ENCODE peak calls at places on chromosomes 16 and 17, in nine cellular contexts. One of them, this sample, is unnamed.
A peak's percentile ranks its signal among the peaks of the same experiment; 100 is the strongest.

GRCh38 chr17:49218941-49219913 is 8.7 kb downstream of the ABI3 start:
- DNase-seq in B cell: peak; percentile 86
- DNase-seq in non-pigmented ciliary epithelial cell: no peak
- DNase-seq in dorsolateral prefrontal cortex: no peak
- DNase-seq in NCI-H446 treated with DMSO at 0.1 percent for 48 hours: no peak
- DNase-seq in activated T-helper 1 cell treated with anti-CD3 and anti-CD28 coated beads, Interleukin-12 subunit alpha, Interleukin-12 subunit beta, Interleukin-2, Interleukin-4 antibody, amounts not matched to agents 30 ng/mL and 10 ng/mL and 1 ng/mL, durations not matched to agents 14 hours and 24 hours and 36 hours: peak; percentile 42
- DNase-seq in activated CD4-positive, alpha-beta T cell treated with anti-CD3 and anti-CD28 coated beads, Interleukin-2, amount 50 U/mL, for 4 hours: no peak
- DNase-seq in psoas muscle: peak; percentile 22
- DNase-seq in AG10803: no peak
- DNase-seq in this sample: no peak

GRCh38 chr16:11370084-11370931 is 25.0 kb downstream of the RMI2 start:
- DNase-seq in activated CD4-positive, alpha-beta T cell treated with anti-CD3 and anti-CD28 coated beads, Interleukin-2, amount 50 U/mL, for 4 hours: no peak
- DNase-seq in NCI-H446 treated with DMSO at 0.1 percent for 48 hours: no peak
- DNase-seq in AG10803: peak; percentile 11
- DNase-seq in dorsolateral prefrontal cortex: no peak
- DNase-seq in B cell: peak; percentile 89
- DNase-seq in activated T-helper 1 cell treated with anti-CD3 and anti-CD28 coated beads, Interleukin-12 subunit alpha, Interleukin-12 subunit beta, Interleukin-2, Interleukin-4 antibody, amounts not matched to agents 30 ng/mL and 10 ng/mL and 1 ng/mL, durations not matched to agents 14 hours and 24 hours and 36 hours: no peak
- DNase-seq in non-pigmented ciliary epithelial cell: no peak
- DNase-seq in psoas muscle: no peak
- DNase-seq in this sample: no peak

GRCh38 chr16:48687421-48688038 is 77.5 kb upstream of the N4BP1 start:
- DNase-seq in B cell: peak; percentile 20
- DNase-seq in NCI-H446 treated with DMSO at 0.1 percent for 48 hours: peak; percentile 4
- DNase-seq in psoas muscle: peak; percentile 27
- DNase-seq in dorsolateral prefrontal cortex: peak; percentile 6
- DNase-seq in activated CD4-positive, alpha-beta T cell treated with anti-CD3 and anti-CD28 coated beads, Interleukin-2, amount 50 U/mL, for 4 hours: no peak
- DNase-seq in activated T-helper 1 cell treated with anti-CD3 and anti-CD28 coated beads, Interleukin-12 subunit alpha, Interleukin-12 subunit beta, Interleukin-2, Interleukin-4 antibody, amounts not matched to agents 30 ng/mL and 10 ng/mL and 1 ng/mL, durations not matched to agents 14 hours and 24 hours and 36 hours: peak; percentile 16
- DNase-seq in non-pigmented ciliary epithelial cell: peak; percentile 31
- DNase-seq in AG10803: peak; percentile 63
- DNase-seq in this sample: peak; percentile 32

GRCh38 chr16:5850632-5851175 is 753.1 kb upstream of the EEF2KMT start:
- DNase-seq in non-pigmented ciliary epithelial cell: no peak
- DNase-seq in AG10803: no peak
- DNase-seq in psoas muscle: no peak
- DNase-seq in dorsolateral prefrontal cortex: no peak
- DNase-seq in activated CD4-positive, alpha-beta T cell treated with anti-CD3 and anti-CD28 coated beads, Interleukin-2, amount 50 U/mL, for 4 hours: no peak
- DNase-seq in NCI-H446 treated with DMSO at 0.1 percent for 48 hours: no peak
- DNase-seq in activated T-helper 1 cell treated with anti-CD3 and anti-CD28 coated beads, Interleukin-12 subunit alpha, Interleukin-12 subunit beta, Interleukin-2, Interleukin-4 antibody, amounts not matched to agents 30 ng/mL and 10 ng/mL and 1 ng/mL, durations not matched to agents 14 hours and 24 hours and 36 hours: no peak
- DNase-seq in B cell: no peak
- DNase-seq in this sample: no peak

GRCh38 chr17:40602445-40603443 is 37.5 kb upstream of the CCR7 start:
- DNase-seq in NCI-H446 treated with DMSO at 0.1 percent for 48 hours: no peak
- DNase-seq in AG10803: no peak
- DNase-seq in activated CD4-positive, alpha-beta T cell treated with anti-CD3 and anti-CD28 coated beads, Interleukin-2, amount 50 U/mL, for 4 hours: peak; percentile 56
- DNase-seq in psoas muscle: no peak
- DNase-seq in B cell: no peak
- DNase-seq in dorsolateral prefrontal cortex: no peak
- DNase-seq in activated T-helper 1 cell treated with anti-CD3 and anti-CD28 coated beads, Interleukin-12 subunit alpha, Interleukin-12 subunit beta, Interleukin-2, Interleukin-4 antibody, amounts not matched to agents 30 ng/mL and 10 ng/mL and 1 ng/mL, durations not matched to agents 14 hours and 24 hours and 36 hours: peak; percentile 61
- DNase-seq in non-pigmented ciliary epithelial cell: no peak
- DNase-seq in this sample: peak; percentile 67

GRCh38 chr17:14693382-14693781 is 392.5 kb downstream of the HS3ST3B1 start:
- DNase-seq in activated T-helper 1 cell treated with anti-CD3 and anti-CD28 coated beads, Interleukin-12 subunit alpha, Interleukin-12 subunit beta, Interleukin-2, Interleukin-4 antibody, amounts not matched to agents 30 ng/mL and 10 ng/mL and 1 ng/mL, durations not matched to agents 14 hours and 24 hours and 36 hours: no peak
- DNase-seq in AG10803: no peak
- DNase-seq in dorsolateral prefrontal cortex: no peak
- DNase-seq in activated CD4-positive, alpha-beta T cell treated with anti-CD3 and anti-CD28 coated beads, Interleukin-2, amount 50 U/mL, for 4 hours: no peak
- DNase-seq in NCI-H446 treated with DMSO at 0.1 percent for 48 hours: no peak
- DNase-seq in psoas muscle: no peak
- DNase-seq in non-pigmented ciliary epithelial cell: no peak
- DNase-seq in B cell: no peak
- DNase-seq in this sample: no peak

GRCh38 chr17:30236807-30237206 is 1.3 kb upstream of the SLC6A4 start:
- DNase-seq in psoas muscle: peak; percentile 53
- DNase-seq in B cell: peak; percentile 18
- DNase-seq in dorsolateral prefrontal cortex: peak; percentile 14
- DNase-seq in activated T-helper 1 cell treated with anti-CD3 and anti-CD28 coated beads, Interleukin-12 subunit alpha, Interleukin-12 subunit beta, Interleukin-2, Interleukin-4 antibody, amounts not matched to agents 30 ng/mL and 10 ng/mL and 1 ng/mL, durations not matched to agents 14 hours and 24 hours and 36 hours: no peak
- DNase-seq in activated CD4-positive, alpha-beta T cell treated with anti-CD3 and anti-CD28 coated beads, Interleukin-2, amount 50 U/mL, for 4 hours: no peak
- DNase-seq in NCI-H446 treated with DMSO at 0.1 percent for 48 hours: no peak
- DNase-seq in non-pigmented ciliary epithelial cell: no peak
- DNase-seq in AG10803: peak; percentile 25
- DNase-seq in this sample: no peak

GRCh38 chr17:45222994-45223540 is 1.4 kb downstream of the FMNL1 start:
- DNase-seq in activated T-helper 1 cell treated with anti-CD3 and anti-CD28 coated beads, Interleukin-12 subunit alpha, Interleukin-12 subunit beta, Interleukin-2, Interleukin-4 antibody, amounts not matched to agents 30 ng/mL and 10 ng/mL and 1 ng/mL, durations not matched to agents 14 hours and 24 hours and 36 hours: no peak
- DNase-seq in psoas muscle: no peak
- DNase-seq in non-pigmented ciliary epithelial cell: no peak
- DNase-seq in dorsolateral prefrontal cortex: no peak
- DNase-seq in AG10803: no peak
- DNase-seq in B cell: no peak
- DNase-seq in NCI-H446 treated with DMSO at 0.1 percent for 48 hours: no peak
- DNase-seq in activated CD4-positive, alpha-beta T cell treated with anti-CD3 and anti-CD28 coated beads, Interleukin-2, amount 50 U/mL, for 4 hours: no peak
- DNase-seq in this sample: no peak

GRCh38 chr17:82301916-82302497 is 15.4 kb downstream of the CD7 start:
- DNase-seq in activated T-helper 1 cell treated with anti-CD3 and anti-CD28 coated beads, Interleukin-12 subunit alpha, Interleukin-12 subunit beta, Interleukin-2, Interleukin-4 antibody, amounts not matched to agents 30 ng/mL and 10 ng/mL and 1 ng/mL, durations not matched to agents 14 hours and 24 hours and 36 hours: peak; percentile 64
- DNase-seq in psoas muscle: no peak
- DNase-seq in B cell: peak; percentile 60
- DNase-seq in activated CD4-positive, alpha-beta T cell treated with anti-CD3 and anti-CD28 coated beads, Interleukin-2, amount 50 U/mL, for 4 hours: peak; percentile 50
- DNase-seq in non-pigmented ciliary epithelial cell: no peak
- DNase-seq in AG10803: no peak
- DNase-seq in dorsolateral prefrontal cortex: no peak
- DNase-seq in NCI-H446 treated with DMSO at 0.1 percent for 48 hours: no peak
- DNase-seq in this sample: peak; percentile 62

GRCh38 chr17:15931394-15931793 is 13.5 kb upstream of the ADORA2B start:
- DNase-seq in NCI-H446 treated with DMSO at 0.1 percent for 48 hours: no peak
- DNase-seq in AG10803: no peak
- DNase-seq in non-pigmented ciliary epithelial cell: no peak
- DNase-seq in dorsolateral prefrontal cortex: no peak
- DNase-seq in activated T-helper 1 cell treated with anti-CD3 and anti-CD28 coated beads, Interleukin-12 subunit alpha, Interleukin-12 subunit beta, Interleukin-2, Interleukin-4 antibody, amounts not matched to agents 30 ng/mL and 10 ng/mL and 1 ng/mL, durations not matched to agents 14 hours and 24 hours and 36 hours: no peak
- DNase-seq in psoas muscle: no peak
- DNase-seq in B cell: no peak
- DNase-seq in activated CD4-positive, alpha-beta T cell treated with anti-CD3 and anti-CD28 coated beads, Interleukin-2, amount 50 U/mL, for 4 hours: no peak
- DNase-seq in this sample: no peak

GRCh38 chr16:1314399-1315068 is 5.1 kb downstream of the UBE2I start:
- DNase-seq in psoas muscle: no peak
- DNase-seq in non-pigmented ciliary epithelial cell: no peak
- DNase-seq in dorsolateral prefrontal cortex: no peak
- DNase-seq in NCI-H446 treated with DMSO at 0.1 percent for 48 hours: no peak
- DNase-seq in activated T-helper 1 cell treated with anti-CD3 and anti-CD28 coated beads, Interleukin-12 subunit alpha, Interleukin-12 subunit beta, Interleukin-2, Interleukin-4 antibody, amounts not matched to agents 30 ng/mL and 10 ng/mL and 1 ng/mL, durations not matched to agents 14 hours and 24 hours and 36 hours: no peak
- DNase-seq in activated CD4-positive, alpha-beta T cell treated with anti-CD3 and anti-CD28 coated beads, Interleukin-2, amount 50 U/mL, for 4 hours: no peak
- DNase-seq in B cell: no peak
- DNase-seq in AG10803: no peak
- DNase-seq in this sample: no peak

GRCh38 chr17:51128089-51128488 is 7.4 kb upstream of the SPAG9 start:
- DNase-seq in NCI-H446 treated with DMSO at 0.1 percent for 48 hours: no peak
- DNase-seq in B cell: no peak
- DNase-seq in activated T-helper 1 cell treated with anti-CD3 and anti-CD28 coated beads, Interleukin-12 subunit alpha, Interleukin-12 subunit beta, Interleukin-2, Interleukin-4 antibody, amounts not matched to agents 30 ng/mL and 10 ng/mL and 1 ng/mL, durations not matched to agents 14 hours and 24 hours and 36 hours: no peak
- DNase-seq in dorsolateral prefrontal cortex: no peak
- DNase-seq in psoas muscle: no peak
- DNase-seq in AG10803: no peak
- DNase-seq in activated CD4-positive, alpha-beta T cell treated with anti-CD3 and anti-CD28 coated beads, Interleukin-2, amount 50 U/mL, for 4 hours: no peak
- DNase-seq in non-pigmented ciliary epithelial cell: no peak
- DNase-seq in this sample: no peak

GRCh38 chr17:39595928-39596327 is 11.8 kb downstream of the NEUROD2 start:
- DNase-seq in activated T-helper 1 cell treated with anti-CD3 and anti-CD28 coated beads, Interleukin-12 subunit alpha, Interleukin-12 subunit beta, Interleukin-2, Interleukin-4 antibody, amounts not matched to agents 30 ng/mL and 10 ng/mL and 1 ng/mL, durations not matched to agents 14 hours and 24 hours and 36 hours: no peak
- DNase-seq in B cell: no peak
- DNase-seq in NCI-H446 treated with DMSO at 0.1 percent for 48 hours: no peak
- DNase-seq in non-pigmented ciliary epithelial cell: no peak
- DNase-seq in AG10803: no peak
- DNase-seq in activated CD4-positive, alpha-beta T cell treated with anti-CD3 and anti-CD28 coated beads, Interleukin-2, amount 50 U/mL, for 4 hours: no peak
- DNase-seq in psoas muscle: no peak
- DNase-seq in dorsolateral prefrontal cortex: no peak
- DNase-seq in this sample: no peak

GRCh38 chr17:7355053-7355452 is at the start of gene TMEM95:
- DNase-seq in AG10803: peak; percentile 53
- DNase-seq in psoas muscle: no peak
- DNase-seq in non-pigmented ciliary epithelial cell: no peak
- DNase-seq in B cell: no peak
- DNase-seq in activated CD4-positive, alpha-beta T cell treated with anti-CD3 and anti-CD28 coated beads, Interleukin-2, amount 50 U/mL, for 4 hours: no peak
- DNase-seq in NCI-H446 treated with DMSO at 0.1 percent for 48 hours: no peak
- DNase-seq in dorsolateral prefrontal cortex: peak; percentile 74
- DNase-seq in activated T-helper 1 cell treated with anti-CD3 and anti-CD28 coated beads, Interleukin-12 subunit alpha, Interleukin-12 subunit beta, Interleukin-2, Interleukin-4 antibody, amounts not matched to agents 30 ng/mL and 10 ng/mL and 1 ng/mL, durations not matched to agents 14 hours and 24 hours and 36 hours: no peak
- DNase-seq in this sample: no peak

GRCh38 chr16:30446203-30446595 is 525 bp upstream of the SEPHS2 start:
- DNase-seq in non-pigmented ciliary epithelial cell: no peak
- DNase-seq in activated CD4-positive, alpha-beta T cell treated with anti-CD3 and anti-CD28 coated beads, Interleukin-2, amount 50 U/mL, for 4 hours: no peak
- DNase-seq in activated T-helper 1 cell treated with anti-CD3 and anti-CD28 coated beads, Interleukin-12 subunit alpha, Interleukin-12 subunit beta, Interleukin-2, Interleukin-4 antibody, amounts not matched to agents 30 ng/mL and 10 ng/mL and 1 ng/mL, durations not matched to agents 14 hours and 24 hours and 36 hours: no peak
- DNase-seq in psoas muscle: no peak
- DNase-seq in NCI-H446 treated with DMSO at 0.1 percent for 48 hours: no peak
- DNase-seq in AG10803: no peak
- DNase-seq in dorsolateral prefrontal cortex: no peak
- DNase-seq in B cell: no peak
- DNase-seq in this sample: no peak

GRCh38 chr17:58233547-58233946 is 4.8 kb upstream of the LPO start:
- DNase-seq in B cell: peak; percentile 65
- DNase-seq in NCI-H446 treated with DMSO at 0.1 percent for 48 hours: no peak
- DNase-seq in activated T-helper 1 cell treated with anti-CD3 and anti-CD28 coated beads, Interleukin-12 subunit alpha, Interleukin-12 subunit beta, Interleukin-2, Interleukin-4 antibody, amounts not matched to agents 30 ng/mL and 10 ng/mL and 1 ng/mL, durations not matched to agents 14 hours and 24 hours and 36 hours: no peak
- DNase-seq in activated CD4-positive, alpha-beta T cell treated with anti-CD3 and anti-CD28 coated beads, Interleukin-2, amount 50 U/mL, for 4 hours: no peak
- DNase-seq in non-pigmented ciliary epithelial cell: no peak
- DNase-seq in psoas muscle: no peak
- DNase-seq in AG10803: no peak
- DNase-seq in dorsolateral prefrontal cortex: no peak
- DNase-seq in this sample: no peak

GRCh38 chr17:58200024-58200633 is 7.6 kb downstream of the EPX start:
- DNase-seq in B cell: peak; percentile 68
- DNase-seq in activated T-helper 1 cell treated with anti-CD3 and anti-CD28 coated beads, Interleukin-12 subunit alpha, Interleukin-12 subunit beta, Interleukin-2, Interleukin-4 antibody, amounts not matched to agents 30 ng/mL and 10 ng/mL and 1 ng/mL, durations not matched to agents 14 hours and 24 hours and 36 hours: peak; percentile 38
- DNase-seq in activated CD4-positive, alpha-beta T cell treated with anti-CD3 and anti-CD28 coated beads, Interleukin-2, amount 50 U/mL, for 4 hours: peak; percentile 38
- DNase-seq in psoas muscle: no peak
- DNase-seq in NCI-H446 treated with DMSO at 0.1 percent for 48 hours: no peak
- DNase-seq in AG10803: peak; percentile 39
- DNase-seq in non-pigmented ciliary epithelial cell: no peak
- DNase-seq in dorsolateral prefrontal cortex: no peak
- DNase-seq in this sample: peak; percentile 47

GRCh38 chr17:64200080-64201042 is 62.7 kb downstream of the TEX2 start:
- DNase-seq in non-pigmented ciliary epithelial cell: no peak
- DNase-seq in activated T-helper 1 cell treated with anti-CD3 and anti-CD28 coated beads, Interleukin-12 subunit alpha, Interleukin-12 subunit beta, Interleukin-2, Interleukin-4 antibody, amounts not matched to agents 30 ng/mL and 10 ng/mL and 1 ng/mL, durations not matched to agents 14 hours and 24 hours and 36 hours: no peak
- DNase-seq in AG10803: peak; percentile 76
- DNase-seq in B cell: no peak
- DNase-seq in activated CD4-positive, alpha-beta T cell treated with anti-CD3 and anti-CD28 coated beads, Interleukin-2, amount 50 U/mL, for 4 hours: no peak
- DNase-seq in NCI-H446 treated with DMSO at 0.1 percent for 48 hours: no peak
- DNase-seq in psoas muscle: no peak
- DNase-seq in dorsolateral prefrontal cortex: no peak
- DNase-seq in this sample: no peak

GRCh38 chr17:40936437-40936971 is 942 bp downstream of the KRT23 start:
- DNase-seq in psoas muscle: no peak
- DNase-seq in dorsolateral prefrontal cortex: no peak
- DNase-seq in activated T-helper 1 cell treated with anti-CD3 and anti-CD28 coated beads, Interleukin-12 subunit alpha, Interleukin-12 subunit beta, Interleukin-2, Interleukin-4 antibody, amounts not matched to agents 30 ng/mL and 10 ng/mL and 1 ng/mL, durations not matched to agents 14 hours and 24 hours and 36 hours: no peak
- DNase-seq in B cell: no peak
- DNase-seq in AG10803: no peak
- DNase-seq in non-pigmented ciliary epithelial cell: no peak
- DNase-seq in NCI-H446 treated with DMSO at 0.1 percent for 48 hours: no peak
- DNase-seq in activated CD4-positive, alpha-beta T cell treated with anti-CD3 and anti-CD28 coated beads, Interleukin-2, amount 50 U/mL, for 4 hours: no peak
- DNase-seq in this sample: no peak

GRCh38 chr16:89855986-89856385 is 17.4 kb upstream of the TCF25 start:
- DNase-seq in dorsolateral prefrontal cortex: no peak
- DNase-seq in AG10803: no peak
- DNase-seq in non-pigmented ciliary epithelial cell: no peak
- DNase-seq in psoas muscle: no peak
- DNase-seq in activated CD4-positive, alpha-beta T cell treated with anti-CD3 and anti-CD28 coated beads, Interleukin-2, amount 50 U/mL, for 4 hours: no peak
- DNase-seq in activated T-helper 1 cell treated with anti-CD3 and anti-CD28 coated beads, Interleukin-12 subunit alpha, Interleukin-12 subunit beta, Interleukin-2, Interleukin-4 antibody, amounts not matched to agents 30 ng/mL and 10 ng/mL and 1 ng/mL, durations not matched to agents 14 hours and 24 hours and 36 hours: no peak
- DNase-seq in NCI-H446 treated with DMSO at 0.1 percent for 48 hours: no peak
- DNase-seq in B cell: no peak
- DNase-seq in this sample: no peak

GRCh38 chr17:40399185-40399584 is 18.5 kb downstream of the TOP2A start:
- DNase-seq in B cell: peak; percentile 63
- DNase-seq in NCI-H446 treated with DMSO at 0.1 percent for 48 hours: peak; percentile 19
- DNase-seq in non-pigmented ciliary epithelial cell: peak; percentile 26
- DNase-seq in psoas muscle: no peak
- DNase-seq in dorsolateral prefrontal cortex: no peak
- DNase-seq in activated CD4-positive, alpha-beta T cell treated with anti-CD3 and anti-CD28 coated beads, Interleukin-2, amount 50 U/mL, for 4 hours: no peak
- DNase-seq in activated T-helper 1 cell treated with anti-CD3 and anti-CD28 coated beads, Interleukin-12 subunit alpha, Interleukin-12 subunit beta, Interleukin-2, Interleukin-4 antibody, amounts not matched to agents 30 ng/mL and 10 ng/mL and 1 ng/mL, durations not matched to agents 14 hours and 24 hours and 36 hours: no peak
- DNase-seq in AG10803: peak; percentile 70
- DNase-seq in this sample: no peak

GRCh38 chr16:5633845-5634440 is 536.3 kb upstream of the EEF2KMT start:
- DNase-seq in activated T-helper 1 cell treated with anti-CD3 and anti-CD28 coated beads, Interleukin-12 subunit alpha, Interleukin-12 subunit beta, Interleukin-2, Interleukin-4 antibody, amounts not matched to agents 30 ng/mL and 10 ng/mL and 1 ng/mL, durations not matched to agents 14 hours and 24 hours and 36 hours: no peak
- DNase-seq in non-pigmented ciliary epithelial cell: no peak
- DNase-seq in dorsolateral prefrontal cortex: no peak
- DNase-seq in NCI-H446 treated with DMSO at 0.1 percent for 48 hours: no peak
- DNase-seq in B cell: no peak
- DNase-seq in activated CD4-positive, alpha-beta T cell treated with anti-CD3 and anti-CD28 coated beads, Interleukin-2, amount 50 U/mL, for 4 hours: no peak
- DNase-seq in AG10803: no peak
- DNase-seq in psoas muscle: no peak
- DNase-seq in this sample: no peak

GRCh38 chr16:89315791-89316581 is 98.5 kb downstream of the ZNF778 start:
- DNase-seq in non-pigmented ciliary epithelial cell: peak; percentile 65
- DNase-seq in AG10803: peak; percentile 77
- DNase-seq in NCI-H446 treated with DMSO at 0.1 percent for 48 hours: no peak
- DNase-seq in psoas muscle: no peak
- DNase-seq in activated T-helper 1 cell treated with anti-CD3 and anti-CD28 coated beads, Interleukin-12 subunit alpha, Interleukin-12 subunit beta, Interleukin-2, Interleukin-4 antibody, amounts not matched to agents 30 ng/mL and 10 ng/mL and 1 ng/mL, durations not matched to agents 14 hours and 24 hours and 36 hours: peak; percentile 78
- DNase-seq in B cell: peak; percentile 55
- DNase-seq in dorsolateral prefrontal cortex: no peak
- DNase-seq in activated CD4-positive, alpha-beta T cell treated with anti-CD3 and anti-CD28 coated beads, Interleukin-2, amount 50 U/mL, for 4 hours: peak; percentile 72
- DNase-seq in this sample: peak; percentile 62

GRCh38 chr17:57309479-57309878 is 53.2 kb downstream of the MSI2 start:
- DNase-seq in dorsolateral prefrontal cortex: no peak
- DNase-seq in NCI-H446 treated with DMSO at 0.1 percent for 48 hours: no peak
- DNase-seq in AG10803: no peak
- DNase-seq in activated T-helper 1 cell treated with anti-CD3 and anti-CD28 coated beads, Interleukin-12 subunit alpha, Interleukin-12 subunit beta, Interleukin-2, Interleukin-4 antibody, amounts not matched to agents 30 ng/mL and 10 ng/mL and 1 ng/mL, durations not matched to agents 14 hours and 24 hours and 36 hours: no peak
- DNase-seq in psoas muscle: no peak
- DNase-seq in activated CD4-positive, alpha-beta T cell treated with anti-CD3 and anti-CD28 coated beads, Interleukin-2, amount 50 U/mL, for 4 hours: no peak
- DNase-seq in B cell: no peak
- DNase-seq in non-pigmented ciliary epithelial cell: no peak
- DNase-seq in this sample: no peak

GRCh38 chr16:83835972-83836566 is 28.3 kb downstream of the HSBP1 start:
- DNase-seq in AG10803: peak; percentile 40
- DNase-seq in dorsolateral prefrontal cortex: no peak
- DNase-seq in psoas muscle: no peak
- DNase-seq in non-pigmented ciliary epithelial cell: peak; percentile 61
- DNase-seq in activated CD4-positive, alpha-beta T cell treated with anti-CD3 and anti-CD28 coated beads, Interleukin-2, amount 50 U/mL, for 4 hours: no peak
- DNase-seq in B cell: no peak
- DNase-seq in activated T-helper 1 cell treated with anti-CD3 and anti-CD28 coated beads, Interleukin-12 subunit alpha, Interleukin-12 subunit beta, Interleukin-2, Interleukin-4 antibody, amounts not matched to agents 30 ng/mL and 10 ng/mL and 1 ng/mL, durations not matched to agents 14 hours and 24 hours and 36 hours: peak; percentile 11
- DNase-seq in NCI-H446 treated with DMSO at 0.1 percent for 48 hours: no peak
- DNase-seq in this sample: no peak

GRCh38 chr16:10538583-10538982 is 41.8 kb downstream of the EMP2 start:
- DNase-seq in B cell: no peak
- DNase-seq in NCI-H446 treated with DMSO at 0.1 percent for 48 hours: no peak
- DNase-seq in psoas muscle: no peak
- DNase-seq in activated T-helper 1 cell treated with anti-CD3 and anti-CD28 coated beads, Interleukin-12 subunit alpha, Interleukin-12 subunit beta, Interleukin-2, Interleukin-4 antibody, amounts not matched to agents 30 ng/mL and 10 ng/mL and 1 ng/mL, durations not matched to agents 14 hours and 24 hours and 36 hours: no peak
- DNase-seq in activated CD4-positive, alpha-beta T cell treated with anti-CD3 and anti-CD28 coated beads, Interleukin-2, amount 50 U/mL, for 4 hours: no peak
- DNase-seq in AG10803: no peak
- DNase-seq in dorsolateral prefrontal cortex: no peak
- DNase-seq in non-pigmented ciliary epithelial cell: no peak
- DNase-seq in this sample: no peak

GRCh38 chr16:70712942-70713341 is 27.1 kb upstream of the MTSS2 start:
- DNase-seq in B cell: no peak
- DNase-seq in non-pigmented ciliary epithelial cell: no peak
- DNase-seq in activated CD4-positive, alpha-beta T cell treated with anti-CD3 and anti-CD28 coated beads, Interleukin-2, amount 50 U/mL, for 4 hours: no peak
- DNase-seq in AG10803: no peak
- DNase-seq in psoas muscle: no peak
- DNase-seq in dorsolateral prefrontal cortex: no peak
- DNase-seq in NCI-H446 treated with DMSO at 0.1 percent for 48 hours: no peak
- DNase-seq in activated T-helper 1 cell treated with anti-CD3 and anti-CD28 coated beads, Interleukin-12 subunit alpha, Interleukin-12 subunit beta, Interleukin-2, Interleukin-4 antibody, amounts not matched to agents 30 ng/mL and 10 ng/mL and 1 ng/mL, durations not matched to agents 14 hours and 24 hours and 36 hours: no peak
- DNase-seq in this sample: no peak

GRCh38 chr16:67966549-67967182 is 1.8 kb downstream of the SLC12A4 start:
- DNase-seq in psoas muscle: no peak
- DNase-seq in NCI-H446 treated with DMSO at 0.1 percent for 48 hours: no peak
- DNase-seq in dorsolateral prefrontal cortex: no peak
- DNase-seq in activated T-helper 1 cell treated with anti-CD3 and anti-CD28 coated beads, Interleukin-12 subunit alpha, Interleukin-12 subunit beta, Interleukin-2, Interleukin-4 antibody, amounts not matched to agents 30 ng/mL and 10 ng/mL and 1 ng/mL, durations not matched to agents 14 hours and 24 hours and 36 hours: no peak
- DNase-seq in non-pigmented ciliary epithelial cell: no peak
- DNase-seq in B cell: no peak
- DNase-seq in AG10803: peak; percentile 68
- DNase-seq in activated CD4-positive, alpha-beta T cell treated with anti-CD3 and anti-CD28 coated beads, Interleukin-2, amount 50 U/mL, for 4 hours: no peak
- DNase-seq in this sample: no peak

GRCh38 chr16:10577305-10578202 is 2.8 kb downstream of the EMP2 start:
- DNase-seq in dorsolateral prefrontal cortex: no peak
- DNase-seq in B cell: no peak
- DNase-seq in non-pigmented ciliary epithelial cell: no peak
- DNase-seq in activated CD4-positive, alpha-beta T cell treated with anti-CD3 and anti-CD28 coated beads, Interleukin-2, amount 50 U/mL, for 4 hours: no peak
- DNase-seq in NCI-H446 treated with DMSO at 0.1 percent for 48 hours: no peak
- DNase-seq in AG10803: peak; percentile 85
- DNase-seq in activated T-helper 1 cell treated with anti-CD3 and anti-CD28 coated beads, Interleukin-12 subunit alpha, Interleukin-12 subunit beta, Interleukin-2, Interleukin-4 antibody, amounts not matched to agents 30 ng/mL and 10 ng/mL and 1 ng/mL, durations not matched to agents 14 hours and 24 hours and 36 hours: no peak
- DNase-seq in psoas muscle: peak; percentile 67
- DNase-seq in this sample: no peak

GRCh38 chr17:16428098-16428882 is 12.9 kb downstream of the TRPV2 start:
- DNase-seq in dorsolateral prefrontal cortex: peak; percentile 38
- DNase-seq in psoas muscle: peak; percentile 43
- DNase-seq in B cell: peak; percentile 42
- DNase-seq in AG10803: peak; percentile 71
- DNase-seq in non-pigmented ciliary epithelial cell: no peak
- DNase-seq in activated CD4-positive, alpha-beta T cell treated with anti-CD3 and anti-CD28 coated beads, Interleukin-2, amount 50 U/mL, for 4 hours: peak; percentile 47
- DNase-seq in NCI-H446 treated with DMSO at 0.1 percent for 48 hours: no peak
- DNase-seq in activated T-helper 1 cell treated with anti-CD3 and anti-CD28 coated beads, Interleukin-12 subunit alpha, Interleukin-12 subunit beta, Interleukin-2, Interleukin-4 antibody, amounts not matched to agents 30 ng/mL and 10 ng/mL and 1 ng/mL, durations not matched to agents 14 hours and 24 hours and 36 hours: no peak
- DNase-seq in this sample: no peak

GRCh38 chr17:66290097-66290722 is 12.2 kb upstream of the PRKCA start:
- DNase-seq in non-pigmented ciliary epithelial cell: no peak
- DNase-seq in psoas muscle: no peak
- DNase-seq in activated T-helper 1 cell treated with anti-CD3 and anti-CD28 coated beads, Interleukin-12 subunit alpha, Interleukin-12 subunit beta, Interleukin-2, Interleukin-4 antibody, amounts not matched to agents 30 ng/mL and 10 ng/mL and 1 ng/mL, durations not matched to agents 14 hours and 24 hours and 36 hours: no peak
- DNase-seq in B cell: no peak
- DNase-seq in NCI-H446 treated with DMSO at 0.1 percent for 48 hours: no peak
- DNase-seq in dorsolateral prefrontal cortex: no peak
- DNase-seq in activated CD4-positive, alpha-beta T cell treated with anti-CD3 and anti-CD28 coated beads, Interleukin-2, amount 50 U/mL, for 4 hours: no peak
- DNase-seq in AG10803: no peak
- DNase-seq in this sample: no peak

This sample was measured in stimulated activated CD4-positive, alpha-beta T cell treated with anti-CD3 and anti-CD28 coated beads, Interleukin-12 subunit alpha, Interleukin-12 subunit beta, amount 100 ng/mL, for 48 hours.